ENCODE peak calls at places on chromosomes 4 and X, in seven cellular contexts. C is posterior cingulate gyrus; N is anterior cingulate cortex; H is transverse colon; P is effector memory CD4-positive, alpha-beta T cell; I is GM10248; E is SW480. L is an unnamed sample.

GRCh38 chr4:53586121-53586816 is 5.0 kb downstream of the LNX1 start:
- DNase-seq in C (no peak), N (no peak), H (no peak), P (no peak), I (no peak), E (peak; percentile 52), L (no peak)

GRCh38 chrX:38216642-38217041 is 4.0 kb downstream of the SRPX start:
- DNase-seq in C (no peak), N (no peak), H (no peak), P (no peak), I (no peak), E (no peak), L (no peak)

GRCh38 chr4:140875751-140876389 is 119.7 kb upstream of the TBC1D9 start:
- DNase-seq in C (no peak), N (no peak), H (no peak), P (no peak), I (no peak), E (no peak), L (no peak)

GRCh38 chrX:107684956-107685385 is 56.7 kb downstream of the PRPS1 start:
- DNase-seq in C (no peak), N (no peak), H (peak; percentile 60), P (no peak), I (peak; percentile 23), E (peak; percentile 53), L (peak; percentile 90)

GRCh38 chr4:173717581-173717980 is 187.6 kb upstream of the HAND2 start:
- DNase-seq in C (no peak), N (no peak), H (no peak), P (no peak), I (no peak), E (no peak), L (no peak)

GRCh38 chr4:80362578-80363181 is 27.1 kb downstream of the CFAP299 start:
- DNase-seq in C (peak; percentile 64), N (no peak), H (peak; percentile 47), P (peak; percentile 11), I (peak; percentile 30), E (peak; percentile 33), L (no peak)

GRCh38 chr4:138099385-138099784 is 142.8 kb downstream of the SLC7A11 start:
- DNase-seq in C (no peak), N (no peak), H (no peak), P (no peak), I (no peak), E (no peak), L (no peak)

GRCh38 chr4:185508162-185508561 is 27.1 kb downstream of the PDLIM3 start:
- DNase-seq in C (no peak), N (no peak), H (no peak), P (no peak), I (no peak), E (peak; percentile 85), L (peak; percentile 18)

GRCh38 chr4:170931326-170931725 is 841.6 kb upstream of the AADAT start:
- DNase-seq in C (no peak), N (no peak), H (no peak), P (no peak), I (no peak), E (no peak), L (no peak)

GRCh38 chrX:46994096-46994495 is 81.9 kb downstream of the JADE3 start:
- DNase-seq in C (peak; percentile 12), N (no peak), H (no peak), P (no peak), I (no peak), E (no peak), L (no peak)

GRCh38 chr4:74123065-74123728 is 24.2 kb upstream of the CXCL2 start:
- DNase-seq in C (no peak), N (no peak), H (no peak), P (no peak), I (no peak), E (no peak), L (peak; percentile 13)

GRCh38 chr4:15182600-15183222 is 180.4 kb downstream of the CPEB2 start:
- DNase-seq in C (no peak), N (no peak), H (no peak), P (no peak), I (no peak), E (no peak), L (no peak)

GRCh38 chr4:143667461-143667860 is 33.0 kb downstream of the FREM3 start:
- DNase-seq in C (no peak), N (no peak), H (no peak), P (no peak), I (no peak), E (no peak), L (no peak)

GRCh38 chrX:154738013-154738738 is 12.7 kb downstream of the GAB3 start:
- DNase-seq in C (no peak), N (no peak), H (peak; percentile 45), P (no peak), I (no peak), E (peak; percentile 33), L (no peak)

GRCh38 chrX:124190440-124190839 is 142.0 kb upstream of the TEX13D start:
- DNase-seq in C (no peak), N (no peak), H (no peak), P (no peak), I (no peak), E (peak; percentile 3), L (no peak)

L was measured in prostate gland.